ENCODE peak calls at places on chromosomes 13 and 19, in five cellular contexts. F, C, A, R and M are unnamed samples.
A peak's percentile ranks its signal among the peaks of the same experiment; 100 is the strongest.

GRCh38 chr19:11018743-11019142 is 57.9 kb downstream of the SMARCA4 start:
- DNase-seq in R (no peak), A (no peak), F (no peak), C (no peak), M (no peak)

GRCh38 chr13:47499358-47500150 is 501.5 kb downstream of the SUCLA2 start:
- DNase-seq in A (no peak), C (no peak), R (no peak), F (peak; percentile 82), M (no peak)

GRCh38 chr19:18588611-18589379 is at the start of gene REX1BD:
- DNase-seq in A (peak; percentile 85), R (peak; percentile 77), F (peak; percentile 83), C (peak; percentile 55), M (peak; percentile 90)

GRCh38 chr13:36718146-36718545 is 44.3 kb downstream of the SERTM1 start:
- DNase-seq in F (no peak), R (no peak), A (no peak), C (no peak), M (no peak)

GRCh38 chr19:57302727-57303401 is 17.4 kb upstream of the ZNF543 start:
- DNase-seq in R (no peak), A (no peak), C (no peak), F (peak; percentile 27), M (no peak)

GRCh38 chr13:77535448-77535847 is at the start of gene SCEL:
- DNase-seq in F (no peak), A (no peak), C (no peak), R (no peak), M (no peak)

GRCh38 chr19:29831041-29831548 is 19.3 kb downstream of the CCNE1 start:
- DNase-seq in F (no peak), C (no peak), A (peak; percentile 44), R (no peak), M (peak; percentile 86)

GRCh38 chr13:29369060-29369743 is 226.3 kb downstream of the SLC7A1 start:
- DNase-seq in A (no peak), R (peak; percentile 32), F (peak; percentile 43), C (no peak), M (no peak)

GRCh38 chr13:87003265-87003664 is 667.9 kb upstream of the SLITRK5 start:
- DNase-seq in C (no peak), F (no peak), A (no peak), R (no peak), M (no peak)

GRCh38 chr19:36103842-36104552 is 6.9 kb upstream of the OVOL3 start:
- DNase-seq in R (no peak), F (peak; percentile 33), C (no peak), A (no peak), M (no peak)

GRCh38 chr13:94384217-94384905 is 95.1 kb downstream of the DCT start:
- DNase-seq in F (no peak), A (no peak), C (no peak), R (no peak), M (no peak)

GRCh38 chr13:75372517-75372916 is 109.5 kb downstream of the TBC1D4 start:
- DNase-seq in R (peak; percentile 68), F (peak; percentile 57), C (no peak), A (no peak), M (no peak)

GRCh38 chr13:37058801-37059135 is 720 bp downstream of the SUPT20H start:
- DNase-seq in F (no peak), A (no peak), R (peak; percentile 32), C (no peak), M (no peak)

GRCh38 chr13:31046711-31047279 is 114.3 kb downstream of the TEX26 start:
- DNase-seq in A (no peak), C (no peak), F (no peak), R (peak; percentile 9), M (no peak)

GRCh38 chr13:34277971-34278370 is 460.0 kb downstream of the RFC3 start:
- DNase-seq in R (no peak), A (no peak), F (no peak), C (no peak), M (no peak)

GRCh38 chr19:17720487-17720839 is 1.2 kb downstream of the MAP1S start:
- DNase-seq in F (no peak), C (no peak), R (no peak), A (no peak), M (no peak)

GRCh38 chr19:3080281-3080680 is 13.9 kb upstream of the GNA11 start:
- DNase-seq in R (no peak), F (peak; percentile 43), C (no peak), A (no peak), M (no peak)

GRCh38 chr13:32362574-32362973 is 47.3 kb downstream of the BRCA2 start:
- DNase-seq in A (no peak), R (no peak), C (no peak), F (no peak), M (no peak)

GRCh38 chr13:20125129-20125782 is 35.6 kb downstream of the GJA3 start:
- DNase-seq in C (no peak), A (no peak), R (no peak), F (peak; percentile 65), M (no peak)